ENCODE peak calls at places on chromosomes 16 and 17, in seven cellular contexts. One of them, this sample, is unnamed.

GRCh38 chr17:77279448-77280303 is 138.9 kb downstream of the SEC14L1 start:
- DNase-seq in left lung: no peak
- DNase-seq in hippocampal formation: no peak
- DNase-seq in stimulated activated CD4-positive, alpha-beta T cell treated with anti-CD3 and anti-CD28 coated beads, TNF-alpha, amount 100 ng/mL, for 1 hour: no peak
- DNase-seq in B cell: no peak
- DNase-seq in GM19239: no peak
- DNase-seq in Ammon's horn: no peak
- DNase-seq in this sample: no peak

GRCh38 chr17:74008196-74008595 is 195.3 kb upstream of the RPL38 start:
- DNase-seq in left lung: no peak
- DNase-seq in hippocampal formation: no peak
- DNase-seq in stimulated activated CD4-positive, alpha-beta T cell treated with anti-CD3 and anti-CD28 coated beads, TNF-alpha, amount 100 ng/mL, for 1 hour: no peak
- DNase-seq in B cell: no peak
- DNase-seq in GM19239: no peak
- DNase-seq in Ammon's horn: peak
- DNase-seq in this sample: no peak

GRCh38 chr16:88561485-88562369 is 8.5 kb upstream of the ZC3H18 start:
- DNase-seq in left lung: no peak
- DNase-seq in hippocampal formation: peak
- DNase-seq in stimulated activated CD4-positive, alpha-beta T cell treated with anti-CD3 and anti-CD28 coated beads, TNF-alpha, amount 100 ng/mL, for 1 hour: peak
- DNase-seq in B cell: peak
- DNase-seq in GM19239: peak
- DNase-seq in Ammon's horn: peak
- DNase-seq in this sample: peak

GRCh38 chr16:73047536-73048291 is at the start of gene ZFHX3:
- DNase-seq in left lung: peak
- DNase-seq in hippocampal formation: peak
- DNase-seq in stimulated activated CD4-positive, alpha-beta T cell treated with anti-CD3 and anti-CD28 coated beads, TNF-alpha, amount 100 ng/mL, for 1 hour: no peak
- DNase-seq in B cell: peak
- DNase-seq in GM19239: peak
- DNase-seq in Ammon's horn: no peak
- DNase-seq in this sample: no peak

GRCh38 chr17:43427362-43428043 is 28.7 kb downstream of the ARL4D start:
- DNase-seq in left lung: no peak
- DNase-seq in hippocampal formation: no peak
- DNase-seq in stimulated activated CD4-positive, alpha-beta T cell treated with anti-CD3 and anti-CD28 coated beads, TNF-alpha, amount 100 ng/mL, for 1 hour: no peak
- DNase-seq in B cell: no peak
- DNase-seq in GM19239: no peak
- DNase-seq in Ammon's horn: no peak
- DNase-seq in this sample: no peak

GRCh38 chr16:65667013-65667578 is 545.2 kb upstream of the CDH11 start:
- DNase-seq in left lung: no peak
- DNase-seq in hippocampal formation: no peak
- DNase-seq in stimulated activated CD4-positive, alpha-beta T cell treated with anti-CD3 and anti-CD28 coated beads, TNF-alpha, amount 100 ng/mL, for 1 hour: no peak
- DNase-seq in B cell: no peak
- DNase-seq in GM19239: no peak
- DNase-seq in Ammon's horn: no peak
- DNase-seq in this sample: peak

GRCh38 chr16:55053071-55053415 is 122.4 kb downstream of the IRX5 start:
- DNase-seq in left lung: no peak
- DNase-seq in hippocampal formation: no peak
- DNase-seq in stimulated activated CD4-positive, alpha-beta T cell treated with anti-CD3 and anti-CD28 coated beads, TNF-alpha, amount 100 ng/mL, for 1 hour: no peak
- DNase-seq in B cell: no peak
- DNase-seq in GM19239: no peak
- DNase-seq in Ammon's horn: no peak
- DNase-seq in this sample: no peak

GRCh38 chr17:81870155-81870977 is 771 bp downstream of the ARHGDIA start:
- DNase-seq in left lung: peak
- DNase-seq in hippocampal formation: no peak
- DNase-seq in stimulated activated CD4-positive, alpha-beta T cell treated with anti-CD3 and anti-CD28 coated beads, TNF-alpha, amount 100 ng/mL, for 1 hour: no peak
- DNase-seq in B cell: peak
- DNase-seq in GM19239: peak
- DNase-seq in Ammon's horn: no peak
- DNase-seq in this sample: no peak

GRCh38 chr17:55614061-55614460 is 102.8 kb upstream of the SMIM36 start:
- DNase-seq in left lung: no peak
- DNase-seq in hippocampal formation: no peak
- DNase-seq in stimulated activated CD4-positive, alpha-beta T cell treated with anti-CD3 and anti-CD28 coated beads, TNF-alpha, amount 100 ng/mL, for 1 hour: no peak
- DNase-seq in B cell: no peak
- DNase-seq in GM19239: no peak
- DNase-seq in Ammon's horn: no peak
- DNase-seq in this sample: no peak

GRCh38 chr17:5203908-5204294 is 12.2 kb upstream of the ZNF594 start:
- DNase-seq in left lung: no peak
- DNase-seq in hippocampal formation: no peak
- DNase-seq in stimulated activated CD4-positive, alpha-beta T cell treated with anti-CD3 and anti-CD28 coated beads, TNF-alpha, amount 100 ng/mL, for 1 hour: no peak
- DNase-seq in B cell: no peak
- DNase-seq in GM19239: no peak
- DNase-seq in Ammon's horn: no peak
- DNase-seq in this sample: no peak

GRCh38 chr17:73278465-73279453 is 17.1 kb upstream of the CPSF4L start:
- DNase-seq in left lung: no peak
- DNase-seq in hippocampal formation: no peak
- DNase-seq in stimulated activated CD4-positive, alpha-beta T cell treated with anti-CD3 and anti-CD28 coated beads, TNF-alpha, amount 100 ng/mL, for 1 hour: no peak
- DNase-seq in B cell: no peak
- DNase-seq in GM19239: no peak
- DNase-seq in Ammon's horn: peak
- DNase-seq in this sample: peak

GRCh38 chr16:89009343-89010209 is 32.6 kb upstream of the CBFA2T3 start:
- DNase-seq in left lung: peak
- DNase-seq in hippocampal formation: no peak
- DNase-seq in stimulated activated CD4-positive, alpha-beta T cell treated with anti-CD3 and anti-CD28 coated beads, TNF-alpha, amount 100 ng/mL, for 1 hour: no peak
- DNase-seq in B cell: no peak
- DNase-seq in GM19239: no peak
- DNase-seq in Ammon's horn: no peak
- DNase-seq in this sample: no peak

GRCh38 chr17:28416703-28417311 is 10.8 kb upstream of the SLC46A1 start:
- DNase-seq in left lung: no peak
- DNase-seq in hippocampal formation: no peak
- DNase-seq in stimulated activated CD4-positive, alpha-beta T cell treated with anti-CD3 and anti-CD28 coated beads, TNF-alpha, amount 100 ng/mL, for 1 hour: peak
- DNase-seq in B cell: peak
- DNase-seq in GM19239: peak
- DNase-seq in Ammon's horn: peak
- DNase-seq in this sample: peak

GRCh38 chr17:1137465-1137894 is 42.3 kb downstream of the ABR start:
- DNase-seq in left lung: no peak
- DNase-seq in hippocampal formation: no peak
- DNase-seq in stimulated activated CD4-positive, alpha-beta T cell treated with anti-CD3 and anti-CD28 coated beads, TNF-alpha, amount 100 ng/mL, for 1 hour: no peak
- DNase-seq in B cell: no peak
- DNase-seq in GM19239: no peak
- DNase-seq in Ammon's horn: no peak
- DNase-seq in this sample: no peak

GRCh38 chr17:75932852-75933251 is 8.0 kb downstream of the FBF1 start:
- DNase-seq in left lung: no peak
- DNase-seq in hippocampal formation: no peak
- DNase-seq in stimulated activated CD4-positive, alpha-beta T cell treated with anti-CD3 and anti-CD28 coated beads, TNF-alpha, amount 100 ng/mL, for 1 hour: no peak
- DNase-seq in B cell: no peak
- DNase-seq in GM19239: no peak
- DNase-seq in Ammon's horn: no peak
- DNase-seq in this sample: no peak

GRCh38 chr17:17605083-17605746 is 13.7 kb upstream of the PEMT start:
- DNase-seq in left lung: no peak
- DNase-seq in hippocampal formation: no peak
- DNase-seq in stimulated activated CD4-positive, alpha-beta T cell treated with anti-CD3 and anti-CD28 coated beads, TNF-alpha, amount 100 ng/mL, for 1 hour: no peak
- DNase-seq in B cell: no peak
- DNase-seq in GM19239: no peak
- DNase-seq in Ammon's horn: no peak
- DNase-seq in this sample: no peak

GRCh38 chr17:40313660-40314556 is 4.9 kb downstream of the RARA start:
- DNase-seq in left lung: no peak
- DNase-seq in hippocampal formation: no peak
- DNase-seq in stimulated activated CD4-positive, alpha-beta T cell treated with anti-CD3 and anti-CD28 coated beads, TNF-alpha, amount 100 ng/mL, for 1 hour: no peak
- DNase-seq in B cell: no peak
- DNase-seq in GM19239: no peak
- DNase-seq in Ammon's horn: no peak
- DNase-seq in this sample: no peak

GRCh38 chr17:79630821-79631639 is 20.2 kb upstream of the RBFOX3 start:
- DNase-seq in left lung: no peak
- DNase-seq in hippocampal formation: no peak
- DNase-seq in stimulated activated CD4-positive, alpha-beta T cell treated with anti-CD3 and anti-CD28 coated beads, TNF-alpha, amount 100 ng/mL, for 1 hour: no peak
- DNase-seq in B cell: peak
- DNase-seq in GM19239: no peak
- DNase-seq in Ammon's horn: no peak
- DNase-seq in this sample: no peak

GRCh38 chr16:21643787-21644186 is 8.6 kb downstream of the IGSF6 start:
- DNase-seq in left lung: no peak
- DNase-seq in hippocampal formation: no peak
- DNase-seq in stimulated activated CD4-positive, alpha-beta T cell treated with anti-CD3 and anti-CD28 coated beads, TNF-alpha, amount 100 ng/mL, for 1 hour: no peak
- DNase-seq in B cell: no peak
- DNase-seq in GM19239: no peak
- DNase-seq in Ammon's horn: no peak
- DNase-seq in this sample: no peak

GRCh38 chr16:55981557-55981956 is 106.4 kb upstream of the CES5A start:
- DNase-seq in left lung: no peak
- DNase-seq in hippocampal formation: no peak
- DNase-seq in stimulated activated CD4-positive, alpha-beta T cell treated with anti-CD3 and anti-CD28 coated beads, TNF-alpha, amount 100 ng/mL, for 1 hour: no peak
- DNase-seq in B cell: no peak
- DNase-seq in GM19239: no peak
- DNase-seq in Ammon's horn: no peak
- DNase-seq in this sample: no peak

GRCh38 chr17:74822329-74823175 is 37.1 kb downstream of the GRIN2C start:
- DNase-seq in left lung: no peak
- DNase-seq in hippocampal formation: peak
- DNase-seq in stimulated activated CD4-positive, alpha-beta T cell treated with anti-CD3 and anti-CD28 coated beads, TNF-alpha, amount 100 ng/mL, for 1 hour: no peak
- DNase-seq in B cell: no peak
- DNase-seq in GM19239: no peak
- DNase-seq in Ammon's horn: peak
- DNase-seq in this sample: peak

GRCh38 chr17:63365366-63366237 is 80.5 kb downstream of the CYB561 start:
- DNase-seq in left lung: no peak
- DNase-seq in hippocampal formation: no peak
- DNase-seq in stimulated activated CD4-positive, alpha-beta T cell treated with anti-CD3 and anti-CD28 coated beads, TNF-alpha, amount 100 ng/mL, for 1 hour: no peak
- DNase-seq in B cell: no peak
- DNase-seq in GM19239: no peak
- DNase-seq in Ammon's horn: no peak
- DNase-seq in this sample: no peak

GRCh38 chr16:11949527-11949926 is 7.7 kb upstream of the NPIPB2 start:
- DNase-seq in left lung: no peak
- DNase-seq in hippocampal formation: peak
- DNase-seq in stimulated activated CD4-positive, alpha-beta T cell treated with anti-CD3 and anti-CD28 coated beads, TNF-alpha, amount 100 ng/mL, for 1 hour: no peak
- DNase-seq in B cell: peak
- DNase-seq in GM19239: peak
- DNase-seq in Ammon's horn: peak
- DNase-seq in this sample: peak

GRCh38 chr17:35969558-35970442 is 11.5 kb downstream of the CCL16 start:
- DNase-seq in left lung: no peak
- DNase-seq in hippocampal formation: peak
- DNase-seq in stimulated activated CD4-positive, alpha-beta T cell treated with anti-CD3 and anti-CD28 coated beads, TNF-alpha, amount 100 ng/mL, for 1 hour: peak
- DNase-seq in B cell: peak
- DNase-seq in GM19239: peak
- DNase-seq in Ammon's horn: peak
- DNase-seq in this sample: peak

GRCh38 chr17:78822552-78822951 is 18.1 kb downstream of the USP36 start:
- DNase-seq in left lung: no peak
- DNase-seq in hippocampal formation: no peak
- DNase-seq in stimulated activated CD4-positive, alpha-beta T cell treated with anti-CD3 and anti-CD28 coated beads, TNF-alpha, amount 100 ng/mL, for 1 hour: no peak
- DNase-seq in B cell: peak
- DNase-seq in GM19239: no peak
- DNase-seq in Ammon's horn: peak
- DNase-seq in this sample: peak

GRCh38 chr17:72600934-72601333 is 480.1 kb downstream of the SOX9 start:
- DNase-seq in left lung: no peak
- DNase-seq in hippocampal formation: no peak
- DNase-seq in stimulated activated CD4-positive, alpha-beta T cell treated with anti-CD3 and anti-CD28 coated beads, TNF-alpha, amount 100 ng/mL, for 1 hour: no peak
- DNase-seq in B cell: no peak
- DNase-seq in GM19239: no peak
- DNase-seq in Ammon's horn: no peak
- DNase-seq in this sample: no peak

GRCh38 chr16:67655363-67655762 is 4.7 kb downstream of the ACD start:
- DNase-seq in left lung: peak
- DNase-seq in hippocampal formation: no peak
- DNase-seq in stimulated activated CD4-positive, alpha-beta T cell treated with anti-CD3 and anti-CD28 coated beads, TNF-alpha, amount 100 ng/mL, for 1 hour: no peak
- DNase-seq in B cell: peak
- DNase-seq in GM19239: no peak
- DNase-seq in Ammon's horn: no peak
- DNase-seq in this sample: no peak

GRCh38 chr16:87815567-87815966 is 49.8 kb upstream of the KLHDC4 start:
- DNase-seq in left lung: no peak
- DNase-seq in hippocampal formation: no peak
- DNase-seq in stimulated activated CD4-positive, alpha-beta T cell treated with anti-CD3 and anti-CD28 coated beads, TNF-alpha, amount 100 ng/mL, for 1 hour: no peak
- DNase-seq in B cell: no peak
- DNase-seq in GM19239: no peak
- DNase-seq in Ammon's horn: peak
- DNase-seq in this sample: no peak

GRCh38 chr17:14621826-14622621 is 321.1 kb downstream of the HS3ST3B1 start:
- DNase-seq in left lung: no peak
- DNase-seq in hippocampal formation: no peak
- DNase-seq in stimulated activated CD4-positive, alpha-beta T cell treated with anti-CD3 and anti-CD28 coated beads, TNF-alpha, amount 100 ng/mL, for 1 hour: no peak
- DNase-seq in B cell: no peak
- DNase-seq in GM19239: no peak
- DNase-seq in Ammon's horn: no peak
- DNase-seq in this sample: no peak

GRCh38 chr16:18984425-18985005 is 781 bp downstream of the TMC7 start:
- DNase-seq in left lung: no peak
- DNase-seq in hippocampal formation: no peak
- DNase-seq in stimulated activated CD4-positive, alpha-beta T cell treated with anti-CD3 and anti-CD28 coated beads, TNF-alpha, amount 100 ng/mL, for 1 hour: no peak
- DNase-seq in B cell: no peak
- DNase-seq in GM19239: no peak
- DNase-seq in Ammon's horn: no peak
- DNase-seq in this sample: peak